ENCODE peak calls at places on chromosomes 3 and 15, in four cellular contexts. J, S, L and A are unnamed samples.

GRCh38 chr15:68795298-68795848 is 25.3 kb downstream of the ANP32A start:
- DNase-seq in J (peak; percentile 60), L (peak; percentile 86), S (no peak), A (peak; percentile 74)

GRCh38 chr3:98440283-98440682 is 22.7 kb upstream of the OR5K1 start:
- DNase-seq in L (no peak), S (no peak), J (no peak), A (no peak)

GRCh38 chr3:170749765-170750477 is 120.1 kb downstream of the RPL22L1 start:
- DNase-seq in J (no peak), L (peak; percentile 54), S (no peak), A (no peak)

GRCh38 chr3:172034786-172035685 is 4.3 kb upstream of the FNDC3B start:
- DNase-seq in L (peak; percentile 52), S (no peak), J (no peak), A (no peak)

GRCh38 chr3:184338538-184338945 is 1.1 kb downstream of the FAM131A start:
- DNase-seq in L (peak; percentile 45), J (no peak), S (no peak), A (peak; percentile 75)

GRCh38 chr3:159488657-159489056 is 500.0 kb upstream of the IL12A start:
- DNase-seq in S (no peak), J (no peak), L (no peak), A (no peak)

GRCh38 chr3:154018100-154018696 is 103.0 kb upstream of the ARHGEF26 start:
- DNase-seq in L (peak; percentile 41), S (no peak), J (peak; percentile 8), A (no peak)

GRCh38 chr15:31300981-31301686 is 25.5 kb upstream of the KLF13 start:
- DNase-seq in J (peak; percentile 52), S (no peak), L (no peak), A (no peak)

GRCh38 chr3:181521831-181522230 is 189.9 kb upstream of the SOX2 start:
- DNase-seq in S (no peak), L (no peak), J (no peak), A (no peak)

GRCh38 chr3:186802701-186803100 is 3.6 kb downstream of the RFC4 start:
- DNase-seq in L (no peak), S (no peak), J (no peak), A (no peak)

GRCh38 chr3:27545061-27545460 is 60.9 kb upstream of the SLC4A7 start:
- DNase-seq in L (peak; percentile 28), S (no peak), J (no peak), A (peak; percentile 63)

GRCh38 chr15:100109486-100110035 is 232.2 kb downstream of the ADAMTS17 start:
- DNase-seq in J (no peak), L (no peak), S (no peak), A (no peak)

GRCh38 chr3:141380279-141380678 is 12.0 kb downstream of the ZBTB38 start:
- DNase-seq in S (no peak), J (no peak), L (no peak), A (no peak)